ENCODE peak calls at places on chromosomes 12 and 14, in four cellular contexts. One of them, this sample, is unnamed.
A peak's percentile ranks its signal among the peaks of the same experiment; 100 is the strongest.

GRCh38 chr12:124469193-124469888 is 98.1 kb downstream of the NCOR2 start:
- DNase-seq in choroid plexus epithelial cell: no peak
- DNase-seq in AML-193: peak; percentile 9
- DNase-seq in posterior cingulate gyrus: peak; percentile 29
- DNase-seq in this sample: no peak

GRCh38 chr12:24728366-24728765 is 220.5 kb downstream of the BCAT1 start:
- DNase-seq in choroid plexus epithelial cell: peak; percentile 78
- DNase-seq in posterior cingulate gyrus: no peak
- DNase-seq in AML-193: no peak
- DNase-seq in this sample: no peak

GRCh38 chr12:16112626-16113560 is 164.6 kb downstream of the SLC15A5 start:
- DNase-seq in posterior cingulate gyrus: no peak
- DNase-seq in choroid plexus epithelial cell: peak; percentile 11
- DNase-seq in AML-193: no peak
- DNase-seq in this sample: no peak

GRCh38 chr12:6215932-6216494 is 15.8 kb downstream of the CD9 start:
- DNase-seq in posterior cingulate gyrus: peak; percentile 96
- DNase-seq in choroid plexus epithelial cell: peak; percentile 63
- DNase-seq in AML-193: no peak
- DNase-seq in this sample: peak; percentile 73

GRCh38 chr14:99267871-99268775 is 3.9 kb downstream of the BCL11B start:
- DNase-seq in AML-193: no peak
- DNase-seq in choroid plexus epithelial cell: no peak
- DNase-seq in posterior cingulate gyrus: peak; percentile 34
- DNase-seq in this sample: no peak

GRCh38 chr14:92635031-92635430 is 113.4 kb downstream of the LGMN start:
- DNase-seq in AML-193: no peak
- DNase-seq in choroid plexus epithelial cell: no peak
- DNase-seq in posterior cingulate gyrus: no peak
- DNase-seq in this sample: no peak

GRCh38 chr12:65948320-65949008 is 124.2 kb downstream of the HMGA2 start:
- DNase-seq in posterior cingulate gyrus: peak; percentile 80
- DNase-seq in choroid plexus epithelial cell: peak; percentile 96
- DNase-seq in AML-193: no peak
- DNase-seq in this sample: peak; percentile 56

GRCh38 chr12:91846466-91847055 is 299.1 kb downstream of the BTG1 start:
- DNase-seq in choroid plexus epithelial cell: peak; percentile 18
- DNase-seq in posterior cingulate gyrus: no peak
- DNase-seq in AML-193: no peak
- DNase-seq in this sample: no peak

GRCh38 chr12:2092890-2093289 is 40.1 kb downstream of the CACNA1C start:
- DNase-seq in AML-193: no peak
- DNase-seq in choroid plexus epithelial cell: no peak
- DNase-seq in posterior cingulate gyrus: no peak
- DNase-seq in this sample: no peak

GRCh38 chr12:84636801-84637285 is 275.8 kb downstream of the SLC6A15 start:
- DNase-seq in choroid plexus epithelial cell: peak; percentile 72
- DNase-seq in AML-193: no peak
- DNase-seq in posterior cingulate gyrus: no peak
- DNase-seq in this sample: no peak

GRCh38 chr14:75242546-75243273 is 35.9 kb upstream of the FOS start:
- DNase-seq in choroid plexus epithelial cell: peak; percentile 84
- DNase-seq in posterior cingulate gyrus: no peak
- DNase-seq in AML-193: no peak
- DNase-seq in this sample: no peak

GRCh38 chr12:112419269-112420133 is 754 bp downstream of the PTPN11 start:
- DNase-seq in posterior cingulate gyrus: no peak
- DNase-seq in AML-193: peak; percentile 26
- DNase-seq in choroid plexus epithelial cell: peak; percentile 88
- DNase-seq in this sample: peak; percentile 83

GRCh38 chr14:33646692-33647260 is 304.1 kb downstream of the EGLN3 start:
- DNase-seq in AML-193: no peak
- DNase-seq in choroid plexus epithelial cell: peak; percentile 86
- DNase-seq in posterior cingulate gyrus: no peak
- DNase-seq in this sample: no peak

GRCh38 chr12:111445311-111446043 is 39.8 kb downstream of the SH2B3 start:
- DNase-seq in AML-193: no peak
- DNase-seq in choroid plexus epithelial cell: no peak
- DNase-seq in posterior cingulate gyrus: peak; percentile 66
- DNase-seq in this sample: no peak

GRCh38 chr14:32230181-32230580 is 27.1 kb upstream of the RNU6-8 start:
- DNase-seq in posterior cingulate gyrus: no peak
- DNase-seq in AML-193: no peak
- DNase-seq in choroid plexus epithelial cell: peak; percentile 32
- DNase-seq in this sample: no peak

GRCh38 chr12:111330800-111331752 is 37.8 kb downstream of the PHETA1 start:
- DNase-seq in posterior cingulate gyrus: peak; percentile 9
- DNase-seq in choroid plexus epithelial cell: peak; percentile 76
- DNase-seq in AML-193: peak; percentile 77
- DNase-seq in this sample: no peak

GRCh38 chr14:70416322-70416716 is 571 bp downstream of the SYNJ2BP start:
- DNase-seq in choroid plexus epithelial cell: peak; percentile 14
- DNase-seq in posterior cingulate gyrus: no peak
- DNase-seq in AML-193: no peak
- DNase-seq in this sample: no peak

GRCh38 chr14:81366259-81366658 is 33.9 kb downstream of the STON2 start:
- DNase-seq in posterior cingulate gyrus: peak; percentile 84
- DNase-seq in choroid plexus epithelial cell: no peak
- DNase-seq in AML-193: no peak
- DNase-seq in this sample: no peak

GRCh38 chr14:59931237-59931636 is 11.3 kb downstream of the LRRC9 start:
- DNase-seq in AML-193: no peak
- DNase-seq in posterior cingulate gyrus: no peak
- DNase-seq in choroid plexus epithelial cell: no peak
- DNase-seq in this sample: no peak

GRCh38 chr12:111656016-111656415 is 29.7 kb downstream of the BRAP start:
- DNase-seq in posterior cingulate gyrus: no peak
- DNase-seq in choroid plexus epithelial cell: no peak
- DNase-seq in AML-193: no peak
- DNase-seq in this sample: no peak

GRCh38 chr12:116361404-116362223 is 84.1 kb upstream of the MED13L start:
- DNase-seq in posterior cingulate gyrus: no peak
- DNase-seq in choroid plexus epithelial cell: no peak
- DNase-seq in AML-193: no peak
- DNase-seq in this sample: peak; percentile 8

GRCh38 chr14:94113073-94113472 is 2.5 kb downstream of the IFI27 start:
- DNase-seq in AML-193: no peak
- DNase-seq in posterior cingulate gyrus: no peak
- DNase-seq in choroid plexus epithelial cell: no peak
- DNase-seq in this sample: no peak